ENCODE peak calls at places on chromosomes 11 and 22, in ten cellular contexts. D, B, J, L, X, C, V, K, M and S are unnamed samples.

GRCh38 chr22:37442537-37442936 is 15.3 kb upstream of the ELFN2 start:
- DNase-seq in D (no peak), B (no peak), J (peak; percentile 1), L (no peak), X (peak; percentile 40), C (no peak), V (no peak), K (peak; percentile 61), M (no peak), S (no peak)

GRCh38 chr11:34564807-34565241 is 51.2 kb upstream of the ELF5 start:
- DNase-seq in D (no peak), B (no peak), J (no peak), L (no peak), X (no peak), C (no peak), V (no peak), K (no peak), M (no peak), S (no peak)

GRCh38 chr11:117859061-117859460 is 17.4 kb downstream of the FXYD6 start:
- DNase-seq in D (no peak), B (no peak), J (peak; percentile 15), L (no peak), X (no peak), C (no peak), V (no peak), K (no peak), M (no peak), S (no peak)

GRCh38 chr11:7115775-7116174 is 27.0 kb downstream of the RBMXL2 start:
- DNase-seq in D (no peak), B (no peak), J (no peak), L (no peak), X (no peak), C (no peak), V (no peak), K (peak; percentile 38), M (no peak), S (no peak)

GRCh38 chr22:50250555-50251471 is at the start of gene HDAC10:
- DNase-seq in D (peak; percentile 71), B (peak; percentile 79), J (peak; percentile 85), L (peak; percentile 76), X (peak; percentile 81), C (peak; percentile 64), V (peak; percentile 88), K (peak; percentile 69), M (peak; percentile 87), S (no peak)

GRCh38 chr11:71078482-71078881 is 173.9 kb downstream of the SHANK2 start:
- DNase-seq in D (no peak), B (no peak), J (no peak), L (no peak), X (no peak), C (no peak), V (no peak), K (peak; percentile 14), M (no peak), S (no peak)

GRCh38 chr11:72741849-72742521 is 10.2 kb downstream of the ARAP1 start:
- DNase-seq in D (no peak), B (no peak), J (peak; percentile 42), L (no peak), X (no peak), C (no peak), V (no peak), K (no peak), M (no peak), S (no peak)

GRCh38 chr22:38725900-38726655 is 20.3 kb downstream of the GTPBP1 start:
- DNase-seq in D (no peak), B (no peak), J (no peak), L (no peak), X (no peak), C (no peak), V (no peak), K (no peak), M (no peak), S (no peak)

GRCh38 chr11:87473174-87473573 is 435.4 kb downstream of the TMEM135 start:
- DNase-seq in D (no peak), B (peak; percentile 80), J (no peak), L (no peak), X (no peak), C (no peak), V (no peak), K (peak; percentile 76), M (no peak), S (no peak)

GRCh38 chr11:72350752-72351151 is 83.6 kb downstream of the CLPB start:
- DNase-seq in D (no peak), B (no peak), J (no peak), L (no peak), X (no peak), C (no peak), V (no peak), K (peak; percentile 12), M (no peak), S (no peak)

GRCh38 chr11:3109921-3110706 is 52.9 kb upstream of the CARS1 start:
- DNase-seq in D (peak; percentile 16), B (no peak), J (peak; percentile 39), L (peak; percentile 16), X (no peak), C (peak; percentile 16), V (no peak), K (peak; percentile 46), M (peak; percentile 65), S (no peak)

GRCh38 chr22:45320326-45320976 is 10.7 kb downstream of the FAM118A start:
- DNase-seq in D (no peak), B (no peak), J (no peak), L (no peak), X (no peak), C (no peak), V (no peak), K (peak; percentile 84), M (peak; percentile 83), S (no peak)

GRCh38 chr22:50600541-50600940 is at the start of gene MAPK8IP2:
- DNase-seq in D (no peak), B (no peak), J (no peak), L (no peak), X (no peak), C (no peak), V (no peak), K (no peak), M (no peak), S (no peak)

GRCh38 chr11:64120951-64121569 is 44.9 kb downstream of the MACROD1 start:
- DNase-seq in D (no peak), B (no peak), J (peak; percentile 55), L (no peak), X (no peak), C (no peak), V (no peak), K (no peak), M (no peak), S (no peak)

GRCh38 chr11:18132341-18132740 is at the start of gene MRGPRX3:
- DNase-seq in D (no peak), B (no peak), J (no peak), L (no peak), X (no peak), C (no peak), V (no peak), K (peak; percentile 3), M (no peak), S (no peak)

GRCh38 chr11:103091024-103091423 is 936 bp downstream of the DCUN1D5 start:
- DNase-seq in D (no peak), B (no peak), J (no peak), L (no peak), X (no peak), C (no peak), V (no peak), K (no peak), M (no peak), S (no peak)

DNA sequence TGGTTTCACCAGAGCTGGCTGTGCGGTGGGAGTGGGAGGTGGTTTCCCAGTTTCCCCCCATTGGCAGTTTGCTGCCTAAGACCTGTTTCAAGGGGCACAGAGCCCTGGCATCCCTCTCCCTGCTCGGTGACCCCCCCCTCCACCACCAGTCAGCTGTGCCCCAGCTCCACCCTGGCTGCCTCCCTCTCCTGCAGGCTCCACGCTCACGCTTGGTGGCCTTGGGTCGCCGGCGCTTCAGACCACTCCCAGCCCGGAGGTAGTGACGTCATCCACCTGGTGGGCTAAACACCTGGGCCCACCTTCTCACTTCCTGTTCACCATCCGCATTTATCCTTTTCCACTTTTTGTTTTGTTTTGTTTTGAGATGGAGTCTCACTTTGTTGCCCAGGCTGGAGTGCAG is 7.8 kb downstream of the GAL start:
- DNase-seq in D (no peak), B (no peak), J (no peak), L (no peak), X (no peak), C (no peak), V (no peak), K (no peak), M (no peak), S (no peak)
- TF ChIP-seq CTCF in D (no peak), B (no peak), J (no peak), L (no peak), X (no peak), C (no peak), V (no peak), K (no peak), M (no peak), S (no peak)

GRCh38 chr11:133925756-133926155 is 31.0 kb downstream of the IGSF9B start:
- DNase-seq in D (no peak), B (no peak), J (no peak), L (no peak), X (no peak), C (no peak), V (no peak), K (no peak), M (no peak), S (no peak)
- TF ChIP-seq CTCF in D (no peak), B (no peak), J (no peak), L (no peak), X (no peak), C (no peak), V (no peak), K (no peak), M (no peak), S (no peak)

DNA sequence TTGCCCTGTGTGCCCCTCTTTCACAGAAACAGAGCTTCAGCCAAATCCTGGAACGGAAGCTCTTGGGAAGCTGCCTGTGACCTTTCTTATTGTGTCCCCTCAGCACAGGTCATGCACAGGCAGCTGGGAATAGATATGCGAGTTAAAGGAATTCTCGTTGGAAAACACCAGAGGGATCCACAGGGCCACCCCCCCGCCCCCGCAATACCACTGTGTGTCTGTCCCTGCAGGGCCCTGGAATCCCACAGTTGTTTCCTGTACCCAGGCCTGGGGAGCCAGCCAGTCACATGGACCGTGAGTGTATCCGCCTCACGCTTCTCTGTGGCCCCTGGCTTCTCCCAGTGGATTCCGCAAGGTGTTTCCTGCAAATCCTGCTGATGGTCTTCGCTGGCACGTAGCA is 29.0 kb downstream of the TIMP3 start:
- DNase-seq in D (no peak), B (no peak), J (peak; percentile 80), L (no peak), X (no peak), C (no peak), V (no peak), K (no peak), M (no peak), S (no peak)
- TF ChIP-seq CTCF in D (no peak), B (no peak), J (no peak), L (no peak), X (no peak), C (no peak), V (no peak), K (no peak), M (no peak), S (no peak)

DNA sequence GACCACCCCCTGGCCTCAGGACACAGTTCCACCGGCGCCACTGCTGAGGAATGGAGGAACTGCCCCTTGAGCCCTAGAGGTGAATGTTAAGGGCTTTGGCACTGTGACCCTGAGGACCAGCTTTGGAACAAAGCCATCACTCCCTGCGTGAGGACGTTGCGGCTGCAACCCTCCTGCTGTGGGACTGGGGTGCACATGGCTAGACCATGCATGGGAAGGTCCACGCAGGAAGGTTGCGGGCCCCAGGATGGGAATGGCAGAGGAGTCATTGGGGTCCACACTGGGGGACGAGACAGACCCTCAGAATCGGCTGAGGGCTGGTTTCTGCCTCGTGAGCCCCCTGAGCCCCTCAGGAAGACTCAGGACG is 6.4 kb upstream of the ADORA2A start:
- DNase-seq in D (no peak), B (no peak), J (no peak), L (no peak), X (no peak), C (no peak), V (no peak), K (no peak), M (no peak), S (no peak)
- TF ChIP-seq CTCF in D (no peak), B (no peak), J (no peak), L (no peak), X (no peak), C (no peak), V (no peak), K (no peak), M (no peak), S (no peak)